ENCODE peak calls at places on chromosomes 12 and 14, in eight cellular contexts. G is activated CD4-positive, alpha-beta T cell treated with anti-CD3 and anti-CD28 coated beads, Interleukin-2, amount 10 ng/mL, durations not matched to agents 24 days and 14 days; M is fibroblast of mammary gland; N is H7; O is WTC11; W is neuronal stem cell; C is ascending aorta; K is heart right ventricle. D is an unnamed sample.

GRCh38 chr12:47797432-47797831 is 22.3 kb downstream of the HDAC7 start:
- DNase-seq in G (peak), M (no peak), N (peak), O (peak), W (no peak), C (no peak), K (no peak), D (no peak)

GRCh38 chr14:61475316-61475715 is 153.9 kb downstream of the PRKCH start:
- DNase-seq in G (peak), M (peak), N (peak), O (no peak), W (peak), C (no peak), K (no peak), D (no peak)

GRCh38 chr14:55071870-55072640 is 20.6 kb downstream of the MAPK1IP1L start:
- DNase-seq in G (peak), M (peak), N (no peak), O (no peak), W (no peak), C (no peak), K (peak), D (no peak)

GRCh38 chr12:90407841-90408240 is 547.1 kb downstream of the CCER1 start:
- DNase-seq in G (no peak), M (peak), N (peak), O (no peak), W (no peak), C (no peak), K (no peak), D (no peak)

GRCh38 chr14:60723218-60724079 is 702 bp downstream of the SIX4 start:
- DNase-seq in G (peak), M (peak), N (peak), O (peak), W (peak), C (no peak), K (peak), D (no peak)

GRCh38 chr12:80056232-80056631 is 43.1 kb upstream of the OTOGL start:
- DNase-seq in G (no peak), M (no peak), N (no peak), O (no peak), W (no peak), C (no peak), K (no peak), D (no peak)

GRCh38 chr12:101920906-101921305 is 43.5 kb downstream of the DRAM1 start:
- DNase-seq in G (no peak), M (no peak), N (no peak), O (no peak), W (no peak), C (no peak), K (no peak), D (no peak)

GRCh38 chr12:11202811-11203210 is 16.1 kb upstream of the TAS2R42 start:
- DNase-seq in G (no peak), M (peak), N (no peak), O (no peak), W (no peak), C (no peak), K (no peak), D (no peak)

GRCh38 chr12:101414533-101415119 is 7.1 kb upstream of the ARL1 start:
- DNase-seq in G (peak), M (peak), N (peak), O (peak), W (peak), C (no peak), K (no peak), D (no peak)

GRCh38 chr12:47921907-47922306 is 17.1 kb upstream of the VDR start:
- DNase-seq in G (no peak), M (no peak), N (no peak), O (no peak), W (no peak), C (no peak), K (no peak), D (no peak)

GRCh38 chr12:47989023-47989417 is 15.3 kb downstream of the COL2A1 start:
- DNase-seq in G (no peak), M (no peak), N (peak), O (no peak), W (no peak), C (no peak), K (no peak), D (no peak)

GRCh38 chr12:116397148-116397547 is 119.7 kb upstream of the MED13L start:
- DNase-seq in G (no peak), M (peak), N (no peak), O (no peak), W (no peak), C (no peak), K (no peak), D (no peak)

GRCh38 chr12:67661311-67662011 is 12.9 kb downstream of the DYRK2 start:
- DNase-seq in G (no peak), M (peak), N (no peak), O (no peak), W (no peak), C (no peak), K (no peak), D (no peak)

GRCh38 chr12:98464155-98464554 is 51.2 kb upstream of the TMPO start:
- DNase-seq in G (no peak), M (peak), N (no peak), O (no peak), W (no peak), C (no peak), K (no peak), D (no peak)

GRCh38 chr12:111842556-111843396 is 748 bp downstream of the MAPKAPK5 start:
- DNase-seq in G (no peak), M (peak), N (peak), O (peak), W (no peak), C (no peak), K (no peak), D (no peak)

GRCh38 chr12:110349521-110350151 is 53.9 kb downstream of the ANAPC7 start:
- DNase-seq in G (peak), M (no peak), N (peak), O (no peak), W (no peak), C (no peak), K (no peak), D (no peak)

GRCh38 chr12:65673732-65674131 is 150.6 kb upstream of the HMGA2 start:
- DNase-seq in G (no peak), M (peak), N (no peak), O (no peak), W (no peak), C (no peak), K (no peak), D (no peak)

GRCh38 chr12:10753066-10753465 is 29.9 kb upstream of the YBX3 start:
- DNase-seq in G (peak), M (peak), N (no peak), O (no peak), W (no peak), C (no peak), K (no peak), D (no peak)

GRCh38 chr12:46208370-46208769 is 60.5 kb downstream of the SLC38A1 start:
- DNase-seq in G (no peak), M (no peak), N (no peak), O (no peak), W (no peak), C (no peak), K (no peak), D (no peak)

GRCh38 chr12:113261847-113262470 is 40.7 kb downstream of the TPCN1 start:
- DNase-seq in G (peak), M (no peak), N (no peak), O (no peak), W (no peak), C (no peak), K (no peak), D (no peak)

GRCh38 chr12:107484941-107485340 is 200.7 kb upstream of the PWP1 start:
- DNase-seq in G (no peak), M (no peak), N (no peak), O (no peak), W (no peak), C (no peak), K (no peak), D (no peak)

GRCh38 chr14:80965041-80965440 is 9.6 kb downstream of the TSHR start:
- DNase-seq in G (no peak), M (no peak), N (no peak), O (no peak), W (no peak), C (no peak), K (no peak), D (no peak)

GRCh38 chr12:118430516-118430915 is 54.2 kb downstream of the SUDS3 start:
- DNase-seq in G (no peak), M (no peak), N (no peak), O (no peak), W (no peak), C (no peak), K (no peak), D (no peak)

GRCh38 chr12:8088574-8088973 is 6.5 kb downstream of the NECAP1 start:
- DNase-seq in G (peak), M (no peak), N (no peak), O (no peak), W (no peak), C (no peak), K (no peak), D (no peak)

GRCh38 chr12:76266797-76267196 is 81.4 kb downstream of the BBS10 start:
- DNase-seq in G (no peak), M (peak), N (no peak), O (no peak), W (no peak), C (no peak), K (no peak), D (no peak)

GRCh38 chr14:94427016-94427613 is 25.5 kb downstream of the SERPINA11 start:
- DNase-seq in G (no peak), M (no peak), N (no peak), O (no peak), W (no peak), C (no peak), K (no peak), D (no peak)

GRCh38 chr12:92036771-92037453 is 108.7 kb downstream of the BTG1 start:
- DNase-seq in G (no peak), M (peak), N (no peak), O (no peak), W (no peak), C (no peak), K (no peak), D (no peak)

GRCh38 chr12:8662592-8662991 is at the start of gene MFAP5:
- DNase-seq in G (no peak), M (peak), N (no peak), O (no peak), W (no peak), C (no peak), K (no peak), D (no peak)

GRCh38 chr14:103109789-103110415 is 13.4 kb upstream of the TNFAIP2 start:
- DNase-seq in G (no peak), M (peak), N (peak), O (no peak), W (no peak), C (no peak), K (peak), D (no peak)

GRCh38 chr14:100828448-100828834 is 2.5 kb downstream of the MEG3 start:
- DNase-seq in G (no peak), M (no peak), N (no peak), O (no peak), W (no peak), C (no peak), K (no peak), D (no peak)

GRCh38 chr14:58072288-58073071 is 79.5 kb downstream of the ARMH4 start:
- DNase-seq in G (peak), M (peak), N (peak), O (peak), W (peak), C (no peak), K (no peak), D (peak)

GRCh38 chr12:105477873-105478272 is 147.4 kb downstream of the C12orf75 start:
- DNase-seq in G (no peak), M (no peak), N (no peak), O (no peak), W (no peak), C (no peak), K (peak), D (no peak)

D was measured in hypothalamus.